ENCODE peak calls at places on chromosomes 1 and 21, in four cellular contexts. S, G, F and M are unnamed samples.

GRCh38 chr1:114153051-114153620 is 533 bp downstream of the SYT6 start:
- DNase-seq in S (peak), F (no peak), G (no peak), M (no peak)

GRCh38 chr1:17056586-17056985 is 2.8 kb upstream of the SDHB start:
- DNase-seq in S (no peak), F (no peak), G (no peak), M (no peak)

GRCh38 chr1:165828103-165828558 is 717 bp downstream of the UCK2 start:
- DNase-seq in S (peak), G (no peak), F (no peak), M (peak)

GRCh38 chr1:68087184-68087583 is 36.8 kb upstream of the DIRAS3 start:
- DNase-seq in G (no peak), S (no peak), F (no peak), M (no peak)

GRCh38 chr1:53769780-53770179 is 30.8 kb upstream of the GLIS1 start:
- DNase-seq in S (no peak), G (no peak), F (no peak), M (no peak)

GRCh38 chr21:46038871-46039397 is 57.4 kb downstream of the COL6A1 start:
- DNase-seq in F (no peak), G (no peak), S (no peak), M (no peak)

GRCh38 chr1:154759196-154759595 is 110.9 kb downstream of the KCNN3 start:
- DNase-seq in S (no peak), F (no peak), G (peak), M (no peak)

GRCh38 chr21:44085491-44086321 is 21.5 kb upstream of the PWP2 start:
- DNase-seq in G (no peak), F (no peak), S (no peak), M (no peak)

GRCh38 chr1:185159966-185160365 is 3.0 kb downstream of the SWT1 start:
- DNase-seq in G (no peak), F (no peak), S (no peak), M (no peak)

GRCh38 chr1:59138402-59138801 is 158.5 kb upstream of the FGGY start:
- DNase-seq in F (no peak), S (no peak), G (no peak), M (peak)

GRCh38 chr1:175297291-175297690 is 104.7 kb upstream of the KIAA0040 start:
- DNase-seq in S (no peak), G (peak), F (no peak), M (no peak)

GRCh38 chr1:18643154-18644012 is 12.7 kb downstream of the PAX7 start:
- DNase-seq in G (no peak), S (peak), F (no peak), M (no peak)

GRCh38 chr1:241423541-241424479 is 66.8 kb upstream of the RGS7 start:
- DNase-seq in G (no peak), F (no peak), S (peak), M (no peak)

GRCh38 chr1:224064150-224064549 is 49.8 kb upstream of the FBXO28 start:
- DNase-seq in S (no peak), F (no peak), G (no peak), M (no peak)

GRCh38 chr1:248696261-248696660 is 6.3 kb downstream of the OR14I1 start:
- DNase-seq in F (no peak), G (no peak), S (peak), M (peak)

GRCh38 chr1:236039736-236040670 is 24.9 kb downstream of the NID1 start:
- DNase-seq in S (peak), G (no peak), F (no peak), M (no peak)

GRCh38 chr21:24046816-24047443 is 1560.4 kb downstream of the MRPL39 start:
- DNase-seq in S (no peak), G (no peak), F (no peak), M (no peak)

GRCh38 chr1:30192969-30193630 is 530.3 kb downstream of the MATN1 start:
- DNase-seq in S (no peak), G (no peak), F (no peak), M (no peak)

GRCh38 chr1:107748529-107748928 is 216.5 kb downstream of the VAV3 start:
- DNase-seq in S (peak), F (peak), G (no peak), M (no peak)